ENCODE peak calls at places on chromosomes 12 and 14, in five cellular contexts. One of them, this sample, is unnamed.
A peak's percentile ranks its signal among the peaks of the same experiment; 100 is the strongest.

GRCh38 chr12:37543966-37544668 is 772.5 kb upstream of the ALG10B start:
- DNase-seq in endothelial cell of umbilical vein: no peak
- DNase-seq in GM12878: no peak
- DNase-seq in K562: no peak
- DNase-seq in HepG2: no peak
- DNase-seq in this sample: no peak

GRCh38 chr12:34299802-34300193 is 277.5 kb downstream of the ALG10 start:
- DNase-seq in K562: no peak
- DNase-seq in endothelial cell of umbilical vein: no peak
- DNase-seq in HepG2: no peak
- DNase-seq in GM12878: no peak
- DNase-seq in this sample: no peak

GRCh38 chr12:90037740-90038139 is 329.1 kb upstream of the ATP2B1 start:
- DNase-seq in endothelial cell of umbilical vein: peak; percentile 48
- DNase-seq in K562: no peak
- DNase-seq in GM12878: no peak
- DNase-seq in HepG2: no peak
- DNase-seq in this sample: no peak

GRCh38 chr12:84508325-84508861 is 404.2 kb downstream of the SLC6A15 start:
- DNase-seq in K562: no peak
- DNase-seq in HepG2: peak; percentile 12
- DNase-seq in endothelial cell of umbilical vein: no peak
- DNase-seq in GM12878: no peak
- DNase-seq in this sample: no peak

GRCh38 chr12:67650528-67651379 is 2.2 kb downstream of the DYRK2 start:
- DNase-seq in HepG2: no peak
- DNase-seq in endothelial cell of umbilical vein: peak; percentile 7
- DNase-seq in K562: no peak
- DNase-seq in GM12878: no peak
- DNase-seq in this sample: no peak

GRCh38 chr14:63671987-63672386 is 30.3 kb upstream of the WDR89 start:
- DNase-seq in endothelial cell of umbilical vein: no peak
- DNase-seq in K562: no peak
- DNase-seq in HepG2: no peak
- DNase-seq in GM12878: no peak
- DNase-seq in this sample: no peak

GRCh38 chr12:81502912-81503695 is 256.0 kb downstream of the PPFIA2 start:
- DNase-seq in endothelial cell of umbilical vein: no peak
- DNase-seq in HepG2: no peak
- DNase-seq in K562: no peak
- DNase-seq in GM12878: no peak
- DNase-seq in this sample: no peak

GRCh38 chr12:62893276-62893675 is 41.7 kb downstream of the PPM1H start:
- DNase-seq in endothelial cell of umbilical vein: no peak
- DNase-seq in GM12878: no peak
- DNase-seq in K562: no peak
- DNase-seq in HepG2: no peak
- DNase-seq in this sample: no peak

GRCh38 chr12:6943387-6943718 is 263 bp upstream of the RNU7-1 start:
- DNase-seq in endothelial cell of umbilical vein: no peak
- DNase-seq in HepG2: peak; percentile 88
- DNase-seq in GM12878: no peak
- DNase-seq in K562: peak; percentile 87
- DNase-seq in this sample: peak; percentile 95

DNA sequence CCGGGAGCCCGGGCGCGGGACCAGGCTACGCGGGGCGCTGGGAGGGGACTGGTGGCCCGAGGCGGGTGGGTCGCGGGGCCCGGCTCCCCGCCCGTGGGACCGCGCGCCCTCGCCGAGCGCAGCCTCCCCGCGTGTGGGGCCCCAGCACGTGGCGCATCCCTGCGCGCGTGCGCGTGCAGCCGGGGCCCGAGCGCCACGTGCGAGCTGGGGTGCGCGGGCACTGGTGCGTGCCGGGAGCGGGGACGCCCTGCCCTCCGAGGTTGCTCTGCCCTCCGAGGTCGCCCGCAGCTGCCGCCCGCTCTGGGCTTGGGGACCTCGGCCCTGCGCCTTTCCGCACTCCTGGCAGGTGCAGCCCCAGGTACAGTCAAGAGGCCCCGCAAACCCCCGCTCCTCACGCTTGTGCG is 365 bp upstream of the CCDC88C start:
- DNase-seq in HepG2: peak; percentile 39
- DNase-seq in GM12878: no peak
- DNase-seq in endothelial cell of umbilical vein: no peak
- DNase-seq in K562: peak; percentile 64
- DNase-seq in this sample: no peak
- TF ChIP-seq EZH2 in HepG2: no peak
- TF ChIP-seq EZH2 in GM12878: no peak
- TF ChIP-seq EZH2 in endothelial cell of umbilical vein: no peak
- TF ChIP-seq EZH2 in K562: no peak
- TF ChIP-seq EZH2 in this sample: no peak

GRCh38 chr14:59897757-59898383 is 22.1 kb upstream of the LRRC9 start:
- DNase-seq in endothelial cell of umbilical vein: peak; percentile 29
- DNase-seq in HepG2: peak; percentile 30
- DNase-seq in GM12878: no peak
- DNase-seq in K562: peak; percentile 14
- DNase-seq in this sample: no peak
- H3K9ac ChIP-seq in endothelial cell of umbilical vein: no peak overlapping the region
- H3K9ac ChIP-seq in HepG2: no peak overlapping the region
- H3K9ac ChIP-seq in GM12878: no peak overlapping the region
- H3K9ac ChIP-seq in K562: no peak overlapping the region
- H3K9ac ChIP-seq in this sample: no peak overlapping the region

GRCh38 chr12:117180790-117181467 is 9.3 kb downstream of the FBXO21 start:
- DNase-seq in GM12878: no peak
- DNase-seq in K562: no peak
- DNase-seq in endothelial cell of umbilical vein: no peak
- DNase-seq in HepG2: no peak
- DNase-seq in this sample: no peak

GRCh38 chr12:117178301-117178700 is 12.0 kb downstream of the FBXO21 start:
- DNase-seq in HepG2: no peak
- DNase-seq in GM12878: no peak
- DNase-seq in endothelial cell of umbilical vein: no peak
- DNase-seq in K562: no peak
- DNase-seq in this sample: no peak

GRCh38 chr12:117178745-117179144 is 11.5 kb downstream of the FBXO21 start:
- DNase-seq in HepG2: no peak
- DNase-seq in K562: no peak
- DNase-seq in endothelial cell of umbilical vein: no peak
- DNase-seq in GM12878: no peak
- DNase-seq in this sample: no peak

GRCh38 chr12:117188121-117188665 is 2.1 kb downstream of the FBXO21 start:
- DNase-seq in GM12878: no peak
- DNase-seq in K562: no peak
- DNase-seq in HepG2: no peak
- DNase-seq in endothelial cell of umbilical vein: no peak
- DNase-seq in this sample: no peak

GRCh38 chr12:117182866-117183265 is 7.4 kb downstream of the FBXO21 start:
- DNase-seq in HepG2: peak; percentile 33
- DNase-seq in GM12878: no peak
- DNase-seq in endothelial cell of umbilical vein: no peak
- DNase-seq in K562: no peak
- DNase-seq in this sample: no peak
- TF ChIP-seq POLR2AphosphoS5 in HepG2: no peak
- TF ChIP-seq POLR2AphosphoS5 in GM12878: no peak
- TF ChIP-seq POLR2AphosphoS5 in endothelial cell of umbilical vein: no peak
- TF ChIP-seq POLR2AphosphoS5 in K562: no peak
- TF ChIP-seq POLR2AphosphoS5 in this sample: no peak

DNA sequence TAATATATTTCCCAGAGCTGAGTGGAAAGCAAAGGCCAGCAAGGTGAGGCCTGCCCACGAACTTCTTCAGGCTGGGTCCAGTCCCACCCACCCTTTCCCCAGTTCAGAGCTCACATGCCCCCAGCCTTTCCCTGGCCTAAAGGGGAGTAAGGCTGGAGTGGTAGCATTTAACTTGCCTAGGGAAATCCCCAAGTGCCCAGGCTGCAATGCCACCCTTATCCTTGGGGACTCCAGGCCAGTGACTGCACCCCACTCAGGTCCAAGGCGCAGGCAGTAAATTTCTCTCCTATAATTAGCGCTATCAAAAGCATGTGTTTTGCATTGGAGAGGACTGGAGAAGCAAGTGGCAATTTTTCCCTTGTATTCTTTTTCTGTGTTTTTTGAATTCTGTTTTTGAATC is 3.7 kb upstream of the HOXC6 start:
- DNase-seq in GM12878: no peak
- DNase-seq in endothelial cell of umbilical vein: no peak
- DNase-seq in HepG2: no peak
- DNase-seq in K562: no peak
- DNase-seq in this sample: no peak
- TF ChIP-seq EZH2 in GM12878: no peak
- TF ChIP-seq EZH2 in endothelial cell of umbilical vein: no peak
- TF ChIP-seq EZH2 in HepG2: no peak
- TF ChIP-seq EZH2 in K562: no peak
- TF ChIP-seq EZH2 in this sample: no peak

GRCh38 chr12:49888461-49889151 is 15.1 kb downstream of the FAIM2 start:
- DNase-seq in GM12878: no peak
- DNase-seq in HepG2: no peak
- DNase-seq in K562: no peak
- DNase-seq in endothelial cell of umbilical vein: no peak
- DNase-seq in this sample: no peak
- H3K9ac ChIP-seq in GM12878: no peak overlapping the region
- H3K9ac ChIP-seq in HepG2: no peak overlapping the region
- H3K9ac ChIP-seq in K562: no peak overlapping the region
- H3K9ac ChIP-seq in endothelial cell of umbilical vein: no peak overlapping the region
- H3K9ac ChIP-seq in this sample: no peak overlapping the region

GRCh38 chr12:69651922-69652321 is 41.2 kb upstream of the LRRC10 start:
- DNase-seq in HepG2: no peak
- DNase-seq in GM12878: no peak
- DNase-seq in K562: peak; percentile 76
- DNase-seq in endothelial cell of umbilical vein: no peak
- DNase-seq in this sample: no peak
- TF ChIP-seq POLR2AphosphoS5 in HepG2: no peak
- TF ChIP-seq POLR2AphosphoS5 in GM12878: no peak
- TF ChIP-seq POLR2AphosphoS5 in K562: no peak
- TF ChIP-seq POLR2AphosphoS5 in endothelial cell of umbilical vein: no peak
- TF ChIP-seq POLR2AphosphoS5 in this sample: no peak

This sample was measured in SK-N-MC.